ENCODE peak calls at places on chromosomes 2 and 18, in five cellular contexts. W, C, E, D and L are unnamed samples.

GRCh38 chr2:180572346-180572745 is 408.1 kb upstream of the UBE2E3 start:
- DNase-seq in D (no peak), C (no peak), W (no peak), E (no peak), L (no peak)

GRCh38 chr2:234399451-234400246 is 97.2 kb downstream of the ARL4C start:
- DNase-seq in W (no peak), E (no peak), C (no peak), D (no peak), L (no peak)

GRCh38 chr18:22488554-22488953 is 70.8 kb upstream of the CTAGE1 start:
- DNase-seq in W (no peak), D (peak), C (no peak), E (no peak), L (peak)

GRCh38 chr18:10965104-10965503 is 184.3 kb downstream of the PIEZO2 start:
- DNase-seq in C (no peak), E (no peak), D (peak), W (no peak), L (no peak)

GRCh38 chr2:63041592-63041991 is 9.0 kb upstream of the OTX1 start:
- DNase-seq in C (no peak), E (peak), W (no peak), D (no peak), L (no peak)

GRCh38 chr2:98498703-98499445 is 54.2 kb downstream of the INPP4A start:
- DNase-seq in W (no peak), C (no peak), D (peak), E (no peak), L (no peak)

GRCh38 chr2:33796511-33796910 is 197.4 kb upstream of the FAM98A start:
- DNase-seq in D (no peak), W (no peak), C (no peak), E (no peak), L (no peak)

GRCh38 chr18:49562481-49563129 is 748 bp downstream of the LIPG start:
- DNase-seq in W (no peak), C (no peak), E (peak), D (peak), L (peak)

GRCh38 chr2:132719480-132719879 is 49.5 kb upstream of the LYPD1 start:
- DNase-seq in C (no peak), W (no peak), D (no peak), E (no peak), L (no peak)

GRCh38 chr2:223043164-223043941 is 8.6 kb upstream of the KCNE4 start:
- DNase-seq in E (no peak), D (no peak), C (no peak), W (no peak), L (no peak)

GRCh38 chr2:24621779-24622538 is 130.9 kb downstream of the NCOA1 start:
- DNase-seq in D (no peak), W (no peak), E (no peak), C (no peak), L (no peak)

DNA sequence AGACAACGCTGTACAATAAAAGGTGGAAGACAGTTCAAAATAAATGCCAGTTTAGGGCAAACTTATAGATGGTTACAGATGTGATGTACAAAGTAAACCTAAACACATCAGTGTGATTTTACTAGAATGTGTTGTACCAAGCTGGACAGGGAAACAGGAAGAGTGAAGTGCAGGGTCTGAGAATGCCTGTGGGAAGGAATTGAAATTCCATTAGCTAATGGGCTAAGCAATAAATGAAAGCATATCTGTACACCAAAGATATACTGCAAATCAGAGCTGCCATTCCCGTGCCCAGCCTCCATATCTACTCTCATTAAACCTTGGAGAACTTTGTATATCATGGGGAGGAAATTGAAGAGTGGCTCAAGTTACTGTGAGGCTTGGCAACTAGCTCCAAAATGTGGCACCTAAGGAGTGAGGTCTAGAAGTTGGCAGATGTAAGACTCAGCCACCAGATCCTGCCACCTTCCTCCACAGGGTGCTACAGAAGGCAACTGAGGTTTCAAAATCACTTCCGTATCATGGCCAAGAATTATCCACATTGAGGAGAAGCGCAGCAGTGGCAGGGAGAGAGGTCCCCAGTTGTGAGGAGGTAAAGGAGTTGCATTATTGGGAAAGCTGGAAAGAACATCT is 277.8 kb downstream of the TCF4 start:
- DNase-seq in D (no peak), W (no peak), E (no peak), C (no peak), L (no peak)
- H3K4me3 ChIP-seq in D (no peak), W (no peak), E (no peak), C (no peak), L (no peak)

GRCh38 chr2:11069566-11070185 is 85.6 kb upstream of the SLC66A3 start:
- DNase-seq in E (no peak), W (no peak), D (no peak), C (no peak), L (no peak)
- H3K4me3 ChIP-seq in E (no peak), W (no peak), D (no peak), C (no peak), L (no peak)

GRCh38 chr2:28300921-28301341 is 91.7 kb upstream of the FOSL2 start:
- DNase-seq in C (no peak), D (peak), E (no peak), W (no peak), L (no peak)
- H3K4me3 ChIP-seq in C (no peak), D (no peak), E (no peak), W (peak), L (no peak)

GRCh38 chr2:79832540-79833234 is 319.8 kb downstream of the CTNNA2 start:
- DNase-seq in E (peak), D (no peak), C (no peak), W (no peak), L (no peak)

GRCh38 chr2:79827881-79828280 is 315.0 kb downstream of the CTNNA2 start:
- DNase-seq in E (no peak), D (no peak), C (no peak), W (no peak), L (no peak)

GRCh38 chr2:79831919-79832318 is 319.1 kb downstream of the CTNNA2 start:
- DNase-seq in W (no peak), C (no peak), E (no peak), D (no peak), L (no peak)

GRCh38 chr2:79833235-79833878 is 320.5 kb downstream of the CTNNA2 start:
- DNase-seq in D (no peak), W (no peak), C (no peak), E (peak), L (no peak)
- H3K4me3 ChIP-seq in D (no peak), W (no peak), C (no peak), E (no peak), L (no peak)

GRCh38 chr2:173448938-173449471 is 94.3 kb downstream of the CDCA7 start:
- DNase-seq in D (peak), E (peak), W (peak), C (peak), L (peak)
- H3K4me3 ChIP-seq in D (peak), E (no peak), W (peak), C (no peak), L (no peak)

GRCh38 chr2:100692906-100693305 is 127.0 kb upstream of the NPAS2 start:
- DNase-seq in W (no peak), E (no peak), D (no peak), C (no peak), L (no peak)
- H3K4me3 ChIP-seq in W (no peak), E (no peak), D (no peak), C (no peak), L (no peak)

GRCh38 chr2:43052204-43052943 is 174.0 kb downstream of the ZFP36L2 start:
- DNase-seq in D (no peak), E (no peak), C (no peak), W (no peak), L (no peak)

GRCh38 chr2:43051316-43051715 is 175.1 kb downstream of the ZFP36L2 start:
- DNase-seq in E (no peak), D (peak), W (peak), C (no peak), L (no peak)

GRCh38 chr2:43052944-43053306 is 173.5 kb downstream of the ZFP36L2 start:
- DNase-seq in E (no peak), D (no peak), W (no peak), C (no peak), L (no peak)

GRCh38 chr2:43050866-43051265 is 175.5 kb downstream of the ZFP36L2 start:
- DNase-seq in C (no peak), E (no peak), W (peak), D (peak), L (peak)

GRCh38 chr2:43049836-43050796 is 176.3 kb downstream of the ZFP36L2 start:
- DNase-seq in E (no peak), D (peak), C (no peak), W (no peak), L (peak)
- H3K4me3 ChIP-seq in E (no peak), D (no peak), C (no peak), W (no peak), L (no peak)

GRCh38 chr2:215432759-215433594 is 2.9 kb downstream of the FN1 start:
- DNase-seq in D (peak), W (no peak), C (no peak), E (no peak), L (no peak)
- H3K4me3 ChIP-seq in D (peak), W (peak), C (no peak), E (no peak), L (peak)